ENCODE peak calls at places on chromosomes 3 and 15, in eight cellular contexts. J, F, L, Q, Z, A, K and U are unnamed samples.

GRCh38 chr15:52112203-52112750 is 298 bp downstream of the BCL2L10 start:
- DNase-seq in J (no peak), F (peak), L (no peak), Q (no peak), Z (peak), A (no peak), K (no peak), U (no peak)

GRCh38 chr3:130414457-130414856 is 69.0 kb downstream of the COL6A5 start:
- DNase-seq in J (no peak), F (no peak), L (no peak), Q (no peak), Z (no peak), A (no peak), K (no peak), U (no peak)

GRCh38 chr15:60477991-60478632 is 830 bp downstream of the ICE2 start:
- DNase-seq in J (peak), F (no peak), L (no peak), Q (no peak), Z (no peak), A (peak), K (no peak), U (no peak)

GRCh38 chr15:38531509-38531908 is 33.1 kb downstream of the RASGRP1 start:
- DNase-seq in J (peak), F (no peak), L (no peak), Q (no peak), Z (no peak), A (peak), K (no peak), U (no peak)

GRCh38 chr3:66971891-66972551 is 26.1 kb upstream of the KBTBD8 start:
- DNase-seq in J (peak), F (peak), L (peak), Q (peak), Z (peak), A (peak), K (no peak), U (peak)

GRCh38 chr15:57654136-57654845 is 52.2 kb upstream of the POLR2M start:
- DNase-seq in J (peak), F (no peak), L (no peak), Q (no peak), Z (no peak), A (peak), K (no peak), U (no peak)

GRCh38 chr15:80934761-80935221 is 54.8 kb downstream of the MESD start:
- DNase-seq in J (no peak), F (no peak), L (no peak), Q (no peak), Z (no peak), A (peak), K (no peak), U (no peak)

GRCh38 chr3:49271047-49271446 is 6.0 kb downstream of the C3orf62 start:
- DNase-seq in J (no peak), F (no peak), L (no peak), Q (no peak), Z (no peak), A (no peak), K (no peak), U (no peak)

GRCh38 chr3:151468284-151468917 is 7.5 kb upstream of the IGSF10 start:
- DNase-seq in J (peak), F (peak), L (peak), Q (no peak), Z (peak), A (peak), K (no peak), U (peak)

GRCh38 chr3:16124636-16125035 is 49.8 kb upstream of the GALNT15 start:
- DNase-seq in J (peak), F (no peak), L (no peak), Q (no peak), Z (no peak), A (peak), K (no peak), U (no peak)

GRCh38 chr15:87312221-87312620 is 944.3 kb downstream of the NTRK3 start:
- DNase-seq in J (no peak), F (no peak), L (no peak), Q (no peak), Z (no peak), A (peak), K (no peak), U (no peak)

GRCh38 chr3:105891101-105891500 is 22.3 kb upstream of the CBLB start:
- DNase-seq in J (no peak), F (no peak), L (no peak), Q (no peak), Z (peak), A (no peak), K (no peak), U (no peak)

GRCh38 chr15:65318870-65319356 is 14.4 kb downstream of the RNU5B-1 start:
- DNase-seq in J (peak), F (peak), L (peak), Q (peak), Z (peak), A (peak), K (no peak), U (peak)

GRCh38 chr3:188218571-188218970 is 64.6 kb downstream of the LPP start:
- DNase-seq in J (no peak), F (no peak), L (no peak), Q (no peak), Z (no peak), A (no peak), K (no peak), U (no peak)

GRCh38 chr15:75705854-75706681 is 6.6 kb downstream of the CSPG4 start:
- DNase-seq in J (no peak), F (no peak), L (no peak), Q (no peak), Z (no peak), A (no peak), K (no peak), U (no peak)